ENCODE peak calls at places on chromosomes 7 and 10, in six cellular contexts. One of them, this sample, is unnamed.

GRCh38 chr10:85168287-85168686 is 839.9 kb downstream of the CCSER2 start:
- DNase-seq in IMR-90: no peak
- DNase-seq in stomach: no peak
- DNase-seq in HepG2: no peak
- DNase-seq in uterus: no peak
- DNase-seq in breast epithelium: no peak
- DNase-seq in this sample: no peak

GRCh38 chr7:80630611-80631010 is 7.8 kb upstream of the CD36 start:
- DNase-seq in HepG2: peak
- DNase-seq in uterus: no peak
- DNase-seq in IMR-90: peak
- DNase-seq in stomach: no peak
- DNase-seq in breast epithelium: no peak
- DNase-seq in this sample: no peak

GRCh38 chr7:47648301-47648900 is 66.5 kb upstream of the TNS3 start:
- DNase-seq in IMR-90: peak
- DNase-seq in stomach: no peak
- DNase-seq in breast epithelium: no peak
- DNase-seq in HepG2: no peak
- DNase-seq in uterus: no peak
- DNase-seq in this sample: no peak

GRCh38 chr7:55279080-55279845 is 85.9 kb upstream of the LANCL2 start:
- DNase-seq in breast epithelium: no peak
- DNase-seq in IMR-90: no peak
- DNase-seq in stomach: no peak
- DNase-seq in uterus: no peak
- DNase-seq in HepG2: no peak
- DNase-seq in this sample: no peak

GRCh38 chr10:48548531-48549135 is 56.2 kb downstream of the ARHGAP22 start:
- DNase-seq in IMR-90: no peak
- DNase-seq in stomach: no peak
- DNase-seq in HepG2: no peak
- DNase-seq in breast epithelium: no peak
- DNase-seq in uterus: no peak
- DNase-seq in this sample: no peak

GRCh38 chr10:110870823-110871235 is 899 bp upstream of the PDCD4 start:
- DNase-seq in uterus: no peak
- DNase-seq in IMR-90: no peak
- DNase-seq in breast epithelium: no peak
- DNase-seq in stomach: no peak
- DNase-seq in HepG2: no peak
- DNase-seq in this sample: no peak

GRCh38 chr10:78981257-78981969 is 87.4 kb upstream of the ZMIZ1 start:
- DNase-seq in uterus: no peak
- DNase-seq in IMR-90: no peak
- DNase-seq in HepG2: no peak
- DNase-seq in breast epithelium: no peak
- DNase-seq in stomach: no peak
- DNase-seq in this sample: no peak

GRCh38 chr10:7589748-7590147 is 77.0 kb downstream of the ITIH5 start:
- DNase-seq in breast epithelium: no peak
- DNase-seq in HepG2: no peak
- DNase-seq in stomach: no peak
- DNase-seq in IMR-90: no peak
- DNase-seq in uterus: no peak
- DNase-seq in this sample: no peak

GRCh38 chr7:1818581-1819200 is 148.6 kb downstream of the ELFN1 start:
- DNase-seq in IMR-90: no peak
- DNase-seq in HepG2: no peak
- DNase-seq in stomach: peak
- DNase-seq in breast epithelium: no peak
- DNase-seq in uterus: no peak
- DNase-seq in this sample: no peak

GRCh38 chr10:133261726-133262325 is 14.8 kb downstream of the ADAM8 start:
- DNase-seq in uterus: peak
- DNase-seq in IMR-90: peak
- DNase-seq in HepG2: no peak
- DNase-seq in breast epithelium: peak
- DNase-seq in stomach: peak
- DNase-seq in this sample: peak
- TF ChIP-seq POLR2A in uterus: peak
- TF ChIP-seq POLR2A in IMR-90: peak
- TF ChIP-seq POLR2A in HepG2: peak
- TF ChIP-seq POLR2A in breast epithelium: no peak
- TF ChIP-seq POLR2A in stomach: no peak
- TF ChIP-seq POLR2A in this sample: no peak

DNA sequence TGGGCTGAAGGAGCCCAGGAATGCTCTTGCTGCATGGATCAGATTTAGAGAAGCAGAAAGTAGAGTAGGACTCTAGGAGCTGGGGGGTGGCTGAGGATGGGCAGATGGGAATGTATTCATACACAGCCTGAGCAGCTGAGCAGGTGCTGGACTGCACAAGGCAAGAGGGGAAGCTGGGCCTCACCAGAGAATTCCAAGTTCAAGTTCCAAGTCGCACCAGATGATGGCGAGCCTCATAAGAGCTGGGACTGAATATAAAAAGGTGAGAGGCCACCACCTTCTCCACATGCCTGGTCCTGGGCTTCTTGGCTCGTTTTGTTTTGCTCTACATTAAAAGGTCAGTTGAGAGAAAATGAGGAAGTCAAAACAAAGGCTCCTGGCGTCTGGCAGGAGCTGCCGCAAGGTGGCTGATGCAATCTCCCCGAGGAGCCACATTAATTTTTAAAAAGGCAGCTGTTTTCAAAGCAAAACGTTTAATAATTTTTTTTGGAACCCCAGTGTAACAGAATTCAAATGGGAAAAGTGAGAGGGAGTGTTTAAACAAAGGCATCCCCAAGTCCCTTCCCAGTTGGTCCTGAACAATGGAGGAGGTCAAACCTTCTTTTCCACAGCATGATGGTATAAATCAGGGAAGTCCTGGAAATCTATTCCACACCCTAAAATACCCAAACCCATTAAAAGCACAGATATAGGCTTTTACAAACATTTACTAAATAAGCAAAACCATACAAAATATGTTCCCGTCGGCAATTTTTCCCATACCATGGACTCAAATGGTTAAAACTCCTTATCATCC is 9.5 kb downstream of the CYREN start:
- DNase-seq in HepG2: no peak
- DNase-seq in uterus: no peak
- DNase-seq in stomach: no peak
- DNase-seq in IMR-90: peak
- DNase-seq in breast epithelium: no peak
- DNase-seq in this sample: peak
- TF ChIP-seq POLR2A in HepG2: no peak
- TF ChIP-seq POLR2A in uterus: no peak
- TF ChIP-seq POLR2A in stomach: no peak
- TF ChIP-seq POLR2A in IMR-90: no peak
- TF ChIP-seq POLR2A in breast epithelium: no peak
- TF ChIP-seq POLR2A in this sample: peak

GRCh38 chr10:102775973-102776669 is 32.4 kb downstream of the WBP1L start:
- DNase-seq in stomach: peak
- DNase-seq in breast epithelium: no peak
- DNase-seq in uterus: peak
- DNase-seq in HepG2: peak
- DNase-seq in IMR-90: peak
- DNase-seq in this sample: peak
- TF ChIP-seq POLR2A in stomach: no peak
- TF ChIP-seq POLR2A in breast epithelium: no peak
- TF ChIP-seq POLR2A in uterus: peak
- TF ChIP-seq POLR2A in HepG2: no peak
- TF ChIP-seq POLR2A in IMR-90: no peak
- TF ChIP-seq POLR2A in this sample: peak

GRCh38 chr7:76089865-76090495 is 42.1 kb downstream of the MDH2 start:
- DNase-seq in IMR-90: no peak
- DNase-seq in breast epithelium: peak
- DNase-seq in uterus: no peak
- DNase-seq in stomach: peak
- DNase-seq in HepG2: no peak
- DNase-seq in this sample: no peak
- TF ChIP-seq POLR2A in IMR-90: no peak
- TF ChIP-seq POLR2A in breast epithelium: no peak
- TF ChIP-seq POLR2A in uterus: no peak
- TF ChIP-seq POLR2A in stomach: no peak
- TF ChIP-seq POLR2A in HepG2: no peak
- TF ChIP-seq POLR2A in this sample: no peak

GRCh38 chr7:100101016-100101862 is at the start of the genes AP4M1 and MCM7:
- DNase-seq in uterus: peak
- DNase-seq in HepG2: peak
- DNase-seq in IMR-90: peak
- DNase-seq in stomach: peak
- DNase-seq in breast epithelium: peak
- DNase-seq in this sample: peak

GRCh38 chr7:100102950-100103840 is 1.8 kb downstream of the AP4M1 start:
- DNase-seq in HepG2: no peak
- DNase-seq in breast epithelium: no peak
- DNase-seq in IMR-90: peak
- DNase-seq in stomach: no peak
- DNase-seq in uterus: no peak
- DNase-seq in this sample: no peak

GRCh38 chr7:100098913-100099312 is 2.3 kb downstream of the MCM7 start:
- DNase-seq in stomach: no peak
- DNase-seq in uterus: no peak
- DNase-seq in HepG2: no peak
- DNase-seq in breast epithelium: no peak
- DNase-seq in IMR-90: no peak
- DNase-seq in this sample: no peak

GRCh38 chr7:100099452-100099851 is 1.7 kb downstream of the MCM7 start:
- DNase-seq in uterus: no peak
- DNase-seq in stomach: no peak
- DNase-seq in HepG2: no peak
- DNase-seq in breast epithelium: no peak
- DNase-seq in IMR-90: no peak
- DNase-seq in this sample: no peak

GRCh38 chr7:100100420-100101015 is 679 bp downstream of the MCM7 start:
- DNase-seq in stomach: peak
- DNase-seq in IMR-90: peak
- DNase-seq in HepG2: peak
- DNase-seq in uterus: peak
- DNase-seq in breast epithelium: peak
- DNase-seq in this sample: peak
- TF ChIP-seq POLR2A in stomach: no peak
- TF ChIP-seq POLR2A in IMR-90: peak
- TF ChIP-seq POLR2A in HepG2: peak
- TF ChIP-seq POLR2A in uterus: peak
- TF ChIP-seq POLR2A in breast epithelium: no peak
- TF ChIP-seq POLR2A in this sample: no peak

GRCh38 chr7:24714676-24715010 is 42.6 kb downstream of the GSDME start:
- DNase-seq in stomach: no peak
- DNase-seq in breast epithelium: no peak
- DNase-seq in HepG2: no peak
- DNase-seq in IMR-90: no peak
- DNase-seq in uterus: no peak
- DNase-seq in this sample: no peak

GRCh38 chr7:24713850-24714675 is 43.2 kb downstream of the GSDME start:
- DNase-seq in stomach: no peak
- DNase-seq in breast epithelium: no peak
- DNase-seq in HepG2: no peak
- DNase-seq in uterus: no peak
- DNase-seq in IMR-90: no peak
- DNase-seq in this sample: no peak

GRCh38 chr7:24715661-24716479 is 41.4 kb downstream of the GSDME start:
- DNase-seq in IMR-90: peak
- DNase-seq in breast epithelium: no peak
- DNase-seq in stomach: no peak
- DNase-seq in HepG2: peak
- DNase-seq in uterus: no peak
- DNase-seq in this sample: peak

GRCh38 chr7:24715171-24715570 is 42.1 kb downstream of the GSDME start:
- DNase-seq in uterus: no peak
- DNase-seq in HepG2: no peak
- DNase-seq in IMR-90: no peak
- DNase-seq in breast epithelium: no peak
- DNase-seq in stomach: no peak
- DNase-seq in this sample: no peak

DNA sequence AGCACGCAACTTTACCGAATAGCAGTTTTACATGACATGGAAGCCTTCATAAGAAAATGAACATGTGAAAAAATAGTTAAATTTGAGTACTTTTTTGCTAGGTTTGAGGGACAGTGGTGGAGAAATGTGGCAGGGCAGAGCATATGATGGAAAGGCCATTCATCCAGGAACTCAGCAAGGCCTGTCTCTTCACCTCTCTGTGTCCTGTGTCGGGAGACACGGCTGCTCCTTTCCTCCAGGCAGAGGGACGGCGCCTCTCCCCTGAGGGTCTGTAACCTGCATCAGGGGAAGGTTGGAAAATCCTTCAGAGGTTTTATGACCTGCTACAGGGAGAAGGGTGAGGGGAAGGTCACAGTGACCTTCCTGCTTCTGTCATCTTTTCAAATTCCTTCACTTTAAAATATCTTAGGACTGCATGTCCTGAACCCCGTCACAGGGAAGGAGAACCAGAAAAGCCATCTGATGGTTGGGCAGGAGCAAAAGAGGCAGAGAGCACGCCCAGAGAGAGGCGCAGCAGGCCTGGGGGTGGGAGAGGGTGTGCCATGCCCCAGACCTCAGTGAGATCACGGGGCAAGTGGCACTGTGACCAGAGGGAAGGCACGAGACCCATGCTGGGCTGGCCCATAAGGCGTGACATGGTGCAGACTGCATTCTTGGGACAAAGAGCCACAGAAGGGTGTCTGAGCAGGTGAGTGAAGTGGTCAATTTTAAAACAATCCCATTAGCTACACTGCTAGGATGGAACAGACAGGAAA is 44.0 kb downstream of the GSDME start:
- DNase-seq in breast epithelium: no peak
- DNase-seq in stomach: no peak
- DNase-seq in uterus: no peak
- DNase-seq in IMR-90: no peak
- DNase-seq in HepG2: no peak
- DNase-seq in this sample: no peak
- TF ChIP-seq POLR2A in breast epithelium: no peak
- TF ChIP-seq POLR2A in stomach: no peak
- TF ChIP-seq POLR2A in uterus: no peak
- TF ChIP-seq POLR2A in IMR-90: no peak
- TF ChIP-seq POLR2A in HepG2: no peak
- TF ChIP-seq POLR2A in this sample: no peak

This sample was measured in erythroblast.